ENCODE peak calls at places on chromosomes 4 and X, in ten cellular contexts. One of them, this sample, is unnamed. For H3K4me1, the result is how much of the 10 kb centered on the place peaks cover.

GRCh38 chr4:179225594-179225993 is 1783.4 kb upstream of the AGA start:
- DNase-seq in gastrocnemius medialis: no peak
- DNase-seq in adrenal gland: no peak
- DNase-seq in A549: no peak
- DNase-seq in uterus: no peak
- DNase-seq in breast epithelium: no peak
- DNase-seq in stomach: no peak
- DNase-seq in IMR-90: peak
- DNase-seq in ovary: no peak
- DNase-seq in K562: no peak
- DNase-seq in this sample: no peak

GRCh38 chrX:42943051-42943450 is 165.1 kb upstream of the PPP1R2C start:
- DNase-seq in breast epithelium: no peak
- DNase-seq in stomach: no peak
- DNase-seq in ovary: no peak
- DNase-seq in adrenal gland: no peak
- DNase-seq in IMR-90: no peak
- DNase-seq in A549: no peak
- DNase-seq in uterus: no peak
- DNase-seq in gastrocnemius medialis: no peak
- DNase-seq in K562: no peak
- DNase-seq in this sample: no peak

GRCh38 chrX:104618106-104618895 is 52.3 kb downstream of the IL1RAPL2 start:
- DNase-seq in ovary: no peak
- DNase-seq in K562: no peak
- DNase-seq in uterus: no peak
- DNase-seq in gastrocnemius medialis: no peak
- DNase-seq in IMR-90: no peak
- DNase-seq in A549: no peak
- DNase-seq in stomach: no peak
- DNase-seq in breast epithelium: no peak
- DNase-seq in adrenal gland: no peak
- DNase-seq in this sample: no peak

GRCh38 chr4:170026253-170026991 is at the start of gene MFAP3L:
- DNase-seq in uterus: peak
- DNase-seq in stomach: peak
- DNase-seq in K562: peak
- DNase-seq in breast epithelium: peak
- DNase-seq in gastrocnemius medialis: peak
- DNase-seq in ovary: peak
- DNase-seq in adrenal gland: peak
- DNase-seq in A549: peak
- DNase-seq in IMR-90: peak
- DNase-seq in this sample: peak

GRCh38 chr4:24754586-24754985 is 40.8 kb upstream of the SOD3 start:
- DNase-seq in stomach: no peak
- DNase-seq in breast epithelium: no peak
- DNase-seq in uterus: no peak
- DNase-seq in A549: no peak
- DNase-seq in gastrocnemius medialis: no peak
- DNase-seq in ovary: no peak
- DNase-seq in IMR-90: no peak
- DNase-seq in K562: no peak
- DNase-seq in adrenal gland: no peak
- DNase-seq in this sample: no peak

GRCh38 chr4:13640149-13640671 is 12.7 kb upstream of the BOD1L1 start:
- DNase-seq in gastrocnemius medialis: no peak
- DNase-seq in breast epithelium: no peak
- DNase-seq in uterus: no peak
- DNase-seq in stomach: no peak
- DNase-seq in K562: no peak
- DNase-seq in ovary: no peak
- DNase-seq in A549: no peak
- DNase-seq in IMR-90: peak
- DNase-seq in adrenal gland: no peak
- DNase-seq in this sample: no peak

GRCh38 chr4:82988323-82988832 is 22.2 kb downstream of the LIN54 start:
- DNase-seq in IMR-90: peak
- DNase-seq in uterus: no peak
- DNase-seq in K562: no peak
- DNase-seq in stomach: no peak
- DNase-seq in gastrocnemius medialis: no peak
- DNase-seq in adrenal gland: no peak
- DNase-seq in breast epithelium: no peak
- DNase-seq in ovary: no peak
- DNase-seq in A549: no peak
- DNase-seq in this sample: no peak

GRCh38 chr4:30901781-30902479 is 181.8 kb downstream of the PCDH7 start:
- DNase-seq in uterus: no peak
- DNase-seq in gastrocnemius medialis: no peak
- DNase-seq in ovary: no peak
- DNase-seq in stomach: no peak
- DNase-seq in K562: no peak
- DNase-seq in IMR-90: no peak
- DNase-seq in A549: no peak
- DNase-seq in adrenal gland: no peak
- DNase-seq in breast epithelium: no peak
- DNase-seq in this sample: no peak

GRCh38 chrX:16573781-16574180 is 76.2 kb upstream of the S100G start:
- DNase-seq in ovary: no peak
- DNase-seq in K562: no peak
- DNase-seq in gastrocnemius medialis: no peak
- DNase-seq in breast epithelium: no peak
- DNase-seq in IMR-90: peak
- DNase-seq in adrenal gland: no peak
- DNase-seq in uterus: no peak
- DNase-seq in stomach: no peak
- DNase-seq in A549: no peak
- DNase-seq in this sample: no peak

GRCh38 chr4:102868153-102868781 is 525 bp upstream of the CISD2 start:
- DNase-seq in stomach: no peak
- DNase-seq in breast epithelium: no peak
- DNase-seq in uterus: peak
- DNase-seq in ovary: peak
- DNase-seq in IMR-90: no peak
- DNase-seq in gastrocnemius medialis: no peak
- DNase-seq in adrenal gland: peak
- DNase-seq in K562: no peak
- DNase-seq in A549: no peak
- DNase-seq in this sample: no peak

GRCh38 chr4:48602222-48602621 is 112.2 kb downstream of the ZAR1 start:
- DNase-seq in K562: no peak
- DNase-seq in A549: no peak
- DNase-seq in IMR-90: peak
- DNase-seq in uterus: no peak
- DNase-seq in ovary: no peak
- DNase-seq in adrenal gland: no peak
- DNase-seq in stomach: no peak
- DNase-seq in gastrocnemius medialis: no peak
- DNase-seq in breast epithelium: no peak
- DNase-seq in this sample: no peak

GRCh38 chrX:154516655-154517100 is 646 bp upstream of the FAM3A start:
- DNase-seq in gastrocnemius medialis: peak
- DNase-seq in uterus: no peak
- DNase-seq in breast epithelium: no peak
- DNase-seq in IMR-90: peak
- DNase-seq in K562: no peak
- DNase-seq in A549: no peak
- DNase-seq in adrenal gland: no peak
- DNase-seq in stomach: no peak
- DNase-seq in ovary: peak
- DNase-seq in this sample: no peak

GRCh38 chr4:100962698-100963097 is 384.6 kb downstream of the PPP3CA start:
- DNase-seq in stomach: no peak
- DNase-seq in adrenal gland: no peak
- DNase-seq in breast epithelium: no peak
- DNase-seq in K562: no peak
- DNase-seq in IMR-90: no peak
- DNase-seq in gastrocnemius medialis: no peak
- DNase-seq in uterus: no peak
- DNase-seq in ovary: no peak
- DNase-seq in A549: no peak
- DNase-seq in this sample: no peak

GRCh38 chrX:1246816-1247215 is 21.8 kb upstream of the CSF2RA start:
- DNase-seq in gastrocnemius medialis: peak
- DNase-seq in K562: peak
- DNase-seq in ovary: peak
- DNase-seq in breast epithelium: peak
- DNase-seq in A549: peak
- DNase-seq in adrenal gland: peak
- DNase-seq in uterus: peak
- DNase-seq in IMR-90: no peak
- DNase-seq in stomach: peak
- DNase-seq in this sample: peak

GRCh38 chrX:1248381-1249061 is 20.1 kb upstream of the CSF2RA start:
- DNase-seq in uterus: no peak
- DNase-seq in adrenal gland: no peak
- DNase-seq in K562: no peak
- DNase-seq in IMR-90: no peak
- DNase-seq in A549: no peak
- DNase-seq in stomach: no peak
- DNase-seq in breast epithelium: no peak
- DNase-seq in gastrocnemius medialis: no peak
- DNase-seq in ovary: no peak
- DNase-seq in this sample: no peak

GRCh38 chrX:1239681-1240142 is 27.3 kb upstream of the CRLF2 start:
- DNase-seq in ovary: peak
- DNase-seq in adrenal gland: peak
- DNase-seq in stomach: peak
- DNase-seq in uterus: peak
- DNase-seq in IMR-90: no peak
- DNase-seq in gastrocnemius medialis: peak
- DNase-seq in A549: no peak
- DNase-seq in K562: peak
- DNase-seq in breast epithelium: no peak
- DNase-seq in this sample: peak

GRCh38 chrX:1242901-1243402 is 25.7 kb upstream of the CSF2RA start:
- DNase-seq in A549: no peak
- DNase-seq in adrenal gland: no peak
- DNase-seq in gastrocnemius medialis: no peak
- DNase-seq in stomach: no peak
- DNase-seq in ovary: no peak
- DNase-seq in K562: no peak
- DNase-seq in breast epithelium: no peak
- DNase-seq in uterus: no peak
- DNase-seq in IMR-90: no peak
- DNase-seq in this sample: no peak

GRCh38 chrX:1244164-1245076 is 24.2 kb upstream of the CSF2RA start:
- DNase-seq in K562: no peak
- DNase-seq in ovary: no peak
- DNase-seq in IMR-90: no peak
- DNase-seq in uterus: no peak
- DNase-seq in adrenal gland: no peak
- DNase-seq in stomach: no peak
- DNase-seq in breast epithelium: no peak
- DNase-seq in gastrocnemius medialis: no peak
- DNase-seq in A549: peak
- DNase-seq in this sample: no peak
- H3K4me1 ChIP-seq in K562: under half
- H3K4me1 ChIP-seq in ovary: under half
- H3K4me1 ChIP-seq in IMR-90: under half
- H3K4me1 ChIP-seq in uterus: under half
- H3K4me1 ChIP-seq in adrenal gland: under half
- H3K4me1 ChIP-seq in stomach: under half
- H3K4me1 ChIP-seq in breast epithelium: under half
- H3K4me1 ChIP-seq in gastrocnemius medialis: under half
- H3K4me1 ChIP-seq in A549: under half
- H3K4me1 ChIP-seq in this sample: under half

GRCh38 chr4:1686440-1687036 is 2.4 kb upstream of the FAM53A start:
- DNase-seq in stomach: no peak
- DNase-seq in uterus: no peak
- DNase-seq in ovary: no peak
- DNase-seq in adrenal gland: no peak
- DNase-seq in breast epithelium: no peak
- DNase-seq in A549: no peak
- DNase-seq in K562: no peak
- DNase-seq in IMR-90: no peak
- DNase-seq in gastrocnemius medialis: no peak
- DNase-seq in this sample: no peak

GRCh38 chr4:1693131-1693896 is 9.2 kb upstream of the FAM53A start:
- DNase-seq in adrenal gland: peak
- DNase-seq in K562: peak
- DNase-seq in uterus: peak
- DNase-seq in gastrocnemius medialis: peak
- DNase-seq in stomach: peak
- DNase-seq in ovary: peak
- DNase-seq in IMR-90: peak
- DNase-seq in A549: peak
- DNase-seq in breast epithelium: peak
- DNase-seq in this sample: peak

GRCh38 chr4:1691737-1692373 is 7.7 kb upstream of the FAM53A start:
- DNase-seq in breast epithelium: no peak
- DNase-seq in IMR-90: no peak
- DNase-seq in ovary: no peak
- DNase-seq in A549: no peak
- DNase-seq in uterus: no peak
- DNase-seq in K562: no peak
- DNase-seq in gastrocnemius medialis: no peak
- DNase-seq in stomach: no peak
- DNase-seq in adrenal gland: no peak
- DNase-seq in this sample: no peak

GRCh38 chr4:1685604-1686150 is 1.6 kb upstream of the FAM53A start:
- DNase-seq in stomach: no peak
- DNase-seq in A549: no peak
- DNase-seq in breast epithelium: no peak
- DNase-seq in K562: no peak
- DNase-seq in uterus: no peak
- DNase-seq in ovary: no peak
- DNase-seq in adrenal gland: no peak
- DNase-seq in IMR-90: no peak
- DNase-seq in gastrocnemius medialis: no peak
- DNase-seq in this sample: no peak

GRCh38 chr4:1690698-1691097 is 6.6 kb upstream of the FAM53A start:
- DNase-seq in IMR-90: no peak
- DNase-seq in adrenal gland: no peak
- DNase-seq in gastrocnemius medialis: no peak
- DNase-seq in uterus: no peak
- DNase-seq in stomach: no peak
- DNase-seq in ovary: no peak
- DNase-seq in breast epithelium: no peak
- DNase-seq in A549: no peak
- DNase-seq in K562: no peak
- DNase-seq in this sample: no peak
- TF ChIP-seq POLR2A in IMR-90: no peak
- TF ChIP-seq POLR2A in adrenal gland: no peak
- TF ChIP-seq POLR2A in gastrocnemius medialis: no peak
- TF ChIP-seq POLR2A in uterus: no peak
- TF ChIP-seq POLR2A in stomach: no peak
- TF ChIP-seq POLR2A in ovary: no peak
- TF ChIP-seq POLR2A in breast epithelium: no peak
- TF ChIP-seq POLR2A in A549: no peak
- TF ChIP-seq POLR2A in K562: peak
- TF ChIP-seq POLR2A in this sample: no peak

GRCh38 chr4:5568931-5569330 is 139.4 kb downstream of the EVC2 start:
- DNase-seq in adrenal gland: no peak
- DNase-seq in ovary: no peak
- DNase-seq in K562: no peak
- DNase-seq in gastrocnemius medialis: no peak
- DNase-seq in A549: no peak
- DNase-seq in IMR-90: no peak
- DNase-seq in uterus: no peak
- DNase-seq in breast epithelium: no peak
- DNase-seq in stomach: no peak
- DNase-seq in this sample: no peak
- H3K4me1 ChIP-seq in adrenal gland: under half
- H3K4me1 ChIP-seq in ovary: under half
- H3K4me1 ChIP-seq in K562: under half
- H3K4me1 ChIP-seq in gastrocnemius medialis: under half
- H3K4me1 ChIP-seq in A549: under half
- H3K4me1 ChIP-seq in IMR-90: under half
- H3K4me1 ChIP-seq in uterus: under half
- H3K4me1 ChIP-seq in breast epithelium: under half
- H3K4me1 ChIP-seq in stomach: under half
- H3K4me1 ChIP-seq in this sample: under half

GRCh38 chr4:40241026-40241425 is 44.2 kb downstream of the RHOH start:
- DNase-seq in A549: no peak
- DNase-seq in gastrocnemius medialis: no peak
- DNase-seq in uterus: no peak
- DNase-seq in adrenal gland: no peak
- DNase-seq in K562: no peak
- DNase-seq in breast epithelium: no peak
- DNase-seq in ovary: no peak
- DNase-seq in stomach: no peak
- DNase-seq in IMR-90: no peak
- DNase-seq in this sample: no peak
- TF ChIP-seq POLR2A in A549: no peak
- TF ChIP-seq POLR2A in gastrocnemius medialis: no peak
- TF ChIP-seq POLR2A in uterus: no peak
- TF ChIP-seq POLR2A in adrenal gland: no peak
- TF ChIP-seq POLR2A in K562: no peak
- TF ChIP-seq POLR2A in breast epithelium: no peak
- TF ChIP-seq POLR2A in ovary: no peak
- TF ChIP-seq POLR2A in stomach: no peak
- TF ChIP-seq POLR2A in IMR-90: no peak
- TF ChIP-seq POLR2A in this sample: no peak

This sample was measured in tibial nerve.